ENCODE peak calls at places on chromosomes 7 and 10, in eight cellular contexts. Q, Z, J, Y, F, K, G and S are unnamed samples.
A peak's percentile ranks its signal among the peaks of the same experiment; 100 is the strongest.

GRCh38 chr10:4515711-4516110 is 310.3 kb upstream of the AKR1E2 start:
- DNase-seq in Q (no peak), Z (no peak), J (no peak), Y (no peak), F (no peak), K (no peak), G (no peak), S (no peak)

GRCh38 chr7:134355925-134356324 is 39.2 kb upstream of the SLC35B4 start:
- DNase-seq in Q (no peak), Z (peak; percentile 85), J (no peak), Y (no peak), F (no peak), K (no peak), G (no peak), S (peak; percentile 54)

GRCh38 chr7:78020131-78020873 is 221.7 kb downstream of the PHTF2 start:
- DNase-seq in Q (peak; percentile 81), Z (peak; percentile 86), J (no peak), Y (peak; percentile 61), F (peak; percentile 52), K (peak; percentile 80), G (peak; percentile 76), S (peak; percentile 91)

GRCh38 chr10:94760586-94761178 is 1.8 kb upstream of the CYP2C19 start:
- DNase-seq in Q (no peak), Z (no peak), J (no peak), Y (no peak), F (no peak), K (no peak), G (no peak), S (no peak)

GRCh38 chr10:50604049-50604640 is 19.6 kb downstream of the SGMS1 start:
- DNase-seq in Q (no peak), Z (peak; percentile 87), J (no peak), Y (no peak), F (no peak), K (no peak), G (no peak), S (peak; percentile 26)

GRCh38 chr7:1292972-1293830 is 60.5 kb downstream of the UNCX start:
- DNase-seq in Q (no peak), Z (no peak), J (no peak), Y (no peak), F (no peak), K (no peak), G (no peak), S (no peak)

GRCh38 chr10:119517235-119518141 is 25.0 kb downstream of the RGS10 start:
- DNase-seq in Q (peak; percentile 34), Z (peak; percentile 54), J (no peak), Y (no peak), F (no peak), K (peak; percentile 86), G (no peak), S (peak; percentile 30)

GRCh38 chr10:100009283-100009792 is 409 bp downstream of the DNMBP start:
- DNase-seq in Q (peak; percentile 51), Z (no peak), J (no peak), Y (no peak), F (peak; percentile 30), K (no peak), G (no peak), S (peak; percentile 39)

GRCh38 chr7:129993275-129993674 is 40.5 kb upstream of the UBE2H start:
- DNase-seq in Q (no peak), Z (peak; percentile 7), J (no peak), Y (no peak), F (no peak), K (no peak), G (no peak), S (peak; percentile 19)

GRCh38 chr7:112143567-112143966 is 62.6 kb downstream of the DOCK4 start:
- DNase-seq in Q (peak; percentile 91), Z (peak; percentile 93), J (no peak), Y (peak; percentile 87), F (no peak), K (peak; percentile 82), G (peak; percentile 86), S (peak; percentile 88)

GRCh38 chr10:97503413-97503812 is 4.7 kb downstream of the UBTD1 start:
- DNase-seq in Q (no peak), Z (peak; percentile 29), J (no peak), Y (no peak), F (no peak), K (no peak), G (no peak), S (no peak)

GRCh38 chr7:44881610-44882009 is 3.7 kb downstream of the PURB start:
- DNase-seq in Q (peak; percentile 86), Z (peak; percentile 61), J (no peak), Y (peak; percentile 57), F (no peak), K (peak; percentile 36), G (peak; percentile 75), S (peak; percentile 72)

GRCh38 chr10:8279598-8279997 is 225.1 kb downstream of the GATA3 start:
- DNase-seq in Q (peak; percentile 55), Z (no peak), J (peak; percentile 31), Y (no peak), F (no peak), K (peak; percentile 1), G (no peak), S (peak; percentile 68)

GRCh38 chr10:51459476-51459875 is 239.9 kb downstream of the CSTF2T start:
- DNase-seq in Q (no peak), Z (no peak), J (no peak), Y (no peak), F (no peak), K (peak; percentile 5), G (no peak), S (no peak)

GRCh38 chr7:92293887-92294616 is 48.3 kb downstream of the ANKIB1 start:
- DNase-seq in Q (no peak), Z (no peak), J (no peak), Y (no peak), F (no peak), K (no peak), G (no peak), S (peak; percentile 39)

GRCh38 chr7:137003606-137004005 is 135.2 kb downstream of the CHRM2 start:
- DNase-seq in Q (no peak), Z (no peak), J (no peak), Y (no peak), F (no peak), K (no peak), G (no peak), S (no peak)

GRCh38 chr7:99326408-99326782 is 697 bp downstream of the ARPC1A start:
- DNase-seq in Q (no peak), Z (no peak), J (no peak), Y (no peak), F (no peak), K (no peak), G (no peak), S (no peak)

GRCh38 chr7:99331002-99331401 is 5.3 kb downstream of the ARPC1A start:
- DNase-seq in Q (no peak), Z (no peak), J (no peak), Y (no peak), F (no peak), K (peak; percentile 23), G (no peak), S (no peak)

GRCh38 chr7:99324966-99325596 is 617 bp upstream of the ARPC1A start:
- DNase-seq in Q (no peak), Z (no peak), J (no peak), Y (no peak), F (no peak), K (no peak), G (no peak), S (no peak)

GRCh38 chr7:99324559-99324958 is 1.1 kb upstream of the ARPC1A start:
- DNase-seq in Q (no peak), Z (no peak), J (no peak), Y (no peak), F (no peak), K (no peak), G (no peak), S (no peak)

GRCh38 chr7:99325597-99326407 is at the start of gene ARPC1A:
- DNase-seq in Q (peak; percentile 93), Z (peak; percentile 90), J (peak; percentile 75), Y (peak; percentile 38), F (peak; percentile 92), K (peak; percentile 83), G (peak; percentile 85), S (peak; percentile 96)
- TF ChIP-seq CTCF in Q (peak; percentile 34), Z (peak; percentile 28), J (no peak), Y (peak; percentile 61), F (peak; percentile 32), K (peak; percentile 47), G (peak; percentile 28), S (peak; percentile 36)

GRCh38 chr7:120985839-120986238 is 2.7 kb upstream of the CPED1 start:
- DNase-seq in Q (no peak), Z (no peak), J (no peak), Y (no peak), F (no peak), K (no peak), G (no peak), S (no peak)

GRCh38 chr7:120987683-120988590 is 574 bp upstream of the CPED1 start:
- DNase-seq in Q (peak; percentile 97), Z (peak; percentile 95), J (peak; percentile 75), Y (peak; percentile 77), F (peak; percentile 84), K (peak; percentile 93), G (peak; percentile 91), S (peak; percentile 98)

GRCh38 chr7:120986665-120987064 is 1.8 kb upstream of the CPED1 start:
- DNase-seq in Q (no peak), Z (no peak), J (no peak), Y (no peak), F (no peak), K (no peak), G (no peak), S (no peak)

GRCh38 chr7:120988591-120989299 is at the start of gene CPED1:
- DNase-seq in Q (peak; percentile 73), Z (peak; percentile 86), J (no peak), Y (no peak), F (peak; percentile 49), K (peak; percentile 73), G (no peak), S (peak; percentile 91)

GRCh38 chr7:120987280-120987679 is 1.2 kb upstream of the CPED1 start:
- DNase-seq in Q (no peak), Z (no peak), J (no peak), Y (no peak), F (no peak), K (no peak), G (no peak), S (no peak)
- H3K4me3 ChIP-seq in Q (no peak overlapping the region), Z (no peak overlapping the region), J (no peak overlapping the region), Y (no peak overlapping the region), F (no peak overlapping the region), K (no peak overlapping the region), G (no peak overlapping the region), S (no peak overlapping the region)

DNA sequence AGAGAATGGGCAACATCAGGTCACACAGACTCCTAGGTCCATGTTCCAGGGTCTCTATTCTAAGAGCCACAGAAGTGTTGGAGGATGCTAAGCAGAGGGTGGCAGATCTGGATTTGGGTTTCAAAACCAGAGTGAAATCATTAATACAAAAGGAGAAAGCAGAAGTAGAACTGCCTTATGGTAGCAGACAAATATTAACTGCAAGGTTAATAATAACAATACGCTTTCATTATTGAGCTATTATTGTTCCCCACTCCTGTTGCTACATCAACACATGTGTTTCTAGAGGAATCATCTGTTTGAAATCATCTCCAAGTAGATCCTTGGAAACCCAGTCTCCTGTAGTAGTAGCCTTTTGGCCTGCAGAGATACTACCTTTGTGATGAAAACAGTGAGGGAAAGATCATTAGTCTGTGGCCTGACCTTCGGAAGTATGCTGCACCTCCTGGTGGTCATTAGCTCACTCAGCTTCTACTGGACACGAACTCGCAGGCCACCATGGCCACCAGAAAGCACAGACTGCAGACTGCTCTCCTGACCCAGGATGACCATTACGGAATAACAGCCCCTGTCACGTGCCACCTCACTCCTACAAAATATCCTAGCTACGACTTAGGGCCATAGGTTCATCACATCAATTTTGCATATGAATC is 84.6 kb downstream of the XPNPEP1 start:
- DNase-seq in Q (no peak), Z (no peak), J (no peak), Y (no peak), F (no peak), K (no peak), G (no peak), S (no peak)
- TF ChIP-seq CTCF in Q (no peak), Z (no peak), J (no peak), Y (no peak), F (peak; percentile 42), K (no peak), G (no peak), S (no peak)

GRCh38 chr10:78974409-78975317 is 94.1 kb upstream of the ZMIZ1 start:
- DNase-seq in Q (peak; percentile 89), Z (peak; percentile 90), J (peak; percentile 91), Y (peak; percentile 55), F (peak; percentile 78), K (peak; percentile 85), G (peak; percentile 65), S (peak; percentile 97)
- H3K4me3 ChIP-seq in Q (peak overlapping the region; percentile 19), Z (peak overlapping the region; percentile 47), J (peak overlapping the region; percentile 30), Y (peak overlapping the region; percentile 48), F (peak overlapping the region; percentile 57), K (peak overlapping the region; percentile 37), G (peak overlapping the region; percentile 18), S (peak overlapping the region; percentile 30)